ENCODE peak calls at places on chromosomes 7 and 10, in five cellular contexts. E, X, A, C and G are unnamed samples.

GRCh38 chr7:155412416-155413253 is 45.3 kb upstream of the EN2 start:
- DNase-seq in E (peak), X (peak), A (peak), C (peak), G (no peak)

GRCh38 chr10:75428434-75429158 is 2.8 kb upstream of the LRMDA start:
- DNase-seq in E (no peak), X (peak), A (no peak), C (no peak), G (no peak)

GRCh38 chr7:112001089-112001826 is 204.9 kb downstream of the DOCK4 start:
- DNase-seq in E (no peak), X (peak), A (peak), C (peak), G (no peak)

GRCh38 chr10:117391436-117392205 is 16.4 kb upstream of the PDZD8 start:
- DNase-seq in E (no peak), X (peak), A (peak), C (no peak), G (no peak)

GRCh38 chr10:58486821-58487220 is 25.9 kb upstream of the BICC1 start:
- DNase-seq in E (no peak), X (peak), A (peak), C (no peak), G (no peak)

GRCh38 chr7:28349637-28350036 is 62.7 kb upstream of the CREB5 start:
- DNase-seq in E (no peak), X (peak), A (no peak), C (peak), G (no peak)

GRCh38 chr7:158450476-158451124 is 137.0 kb downstream of the PTPRN2 start:
- DNase-seq in E (no peak), X (no peak), A (no peak), C (no peak), G (no peak)

GRCh38 chr7:99504603-99505323 is at the start of gene ZKSCAN5:
- DNase-seq in E (peak), X (peak), A (peak), C (peak), G (peak)

GRCh38 chr10:8026349-8027259 is 27.9 kb upstream of the GATA3 start:
- DNase-seq in E (no peak), X (peak), A (no peak), C (no peak), G (no peak)

GRCh38 chr10:124579003-124579384 is 117.4 kb downstream of the LHPP start:
- DNase-seq in E (no peak), X (peak), A (no peak), C (no peak), G (no peak)

GRCh38 chr7:587769-588168 is 68.1 kb upstream of the PDGFA start:
- DNase-seq in E (no peak), X (no peak), A (no peak), C (no peak), G (no peak)

GRCh38 chr7:138097064-138097741 is 20.9 kb downstream of the AKR1D1 start:
- DNase-seq in E (no peak), X (peak), A (peak), C (no peak), G (no peak)

GRCh38 chr7:15687645-15688025 is 1.2 kb upstream of the MEOX2 start:
- DNase-seq in E (no peak), X (no peak), A (peak), C (no peak), G (no peak)

GRCh38 chr7:66308411-66308810 is 103.3 kb downstream of the TPST1 start:
- DNase-seq in E (no peak), X (no peak), A (no peak), C (no peak), G (no peak)

GRCh38 chr10:111856631-111857030 is 326.9 kb downstream of the GPAM start:
- DNase-seq in E (no peak), X (no peak), A (peak), C (no peak), G (no peak)

GRCh38 chr10:23558361-23558799 is 119.5 kb downstream of the OTUD1 start:
- DNase-seq in E (no peak), X (peak), A (peak), C (no peak), G (no peak)

GRCh38 chr7:127705461-127705959 is 53.5 kb downstream of the SND1 start:
- DNase-seq in E (no peak), X (peak), A (no peak), C (no peak), G (no peak)

GRCh38 chr7:147053761-147054160 is 937.2 kb downstream of the CNTNAP2 start:
- DNase-seq in E (no peak), X (no peak), A (no peak), C (no peak), G (no peak)

GRCh38 chr10:119299531-119299930 is 92.2 kb downstream of the GRK5 start:
- DNase-seq in E (no peak), X (no peak), A (no peak), C (no peak), G (no peak)

GRCh38 chr7:146116452-146117219 is at the start of gene CNTNAP2:
- DNase-seq in E (no peak), X (no peak), A (peak), C (no peak), G (no peak)

GRCh38 chr7:47291461-47292051 is 290.4 kb downstream of the TNS3 start:
- DNase-seq in E (no peak), X (peak), A (peak), C (peak), G (no peak)